ENCODE peak calls at places on chromosomes 3 and 15, in seven cellular contexts. D, Y, H, W, T, Q and P are unnamed samples.

GRCh38 chr3:132268956-132269355 is 48.3 kb upstream of the ACP3 start:
- DNase-seq in T (peak; percentile 44), H (no peak), D (no peak), W (no peak), Y (no peak), Q (no peak), P (no peak)

GRCh38 chr3:118900737-118901525 is 133.7 kb downstream of the IGSF11 start:
- DNase-seq in H (no peak), Y (no peak), Q (no peak), T (no peak), W (no peak), D (no peak), P (no peak)

GRCh38 chr3:50133283-50133615 is 21.9 kb upstream of the SEMA3F start:
- DNase-seq in Y (no peak), D (no peak), T (no peak), W (no peak), H (no peak), Q (no peak), P (no peak)

GRCh38 chr3:10432156-10432845 is 73.1 kb downstream of the ATP2B2 start:
- DNase-seq in D (no peak), Q (peak; percentile 10), H (no peak), W (peak; percentile 79), T (no peak), Y (no peak), P (no peak)

GRCh38 chr15:37764733-37765191 is 169.7 kb upstream of the TMCO5A start:
- DNase-seq in Q (peak; percentile 2), T (peak; percentile 70), D (peak; percentile 38), W (peak; percentile 17), H (peak; percentile 69), Y (no peak), P (peak; percentile 1)

GRCh38 chr3:114827495-114827894 is 319.6 kb downstream of the ZBTB20 start:
- DNase-seq in H (peak; percentile 12), Q (peak; percentile 51), D (no peak), W (peak; percentile 80), Y (no peak), T (peak; percentile 51), P (no peak)

GRCh38 chr15:79218588-79219200 is 63.8 kb upstream of the ANKRD34C start:
- DNase-seq in D (no peak), Q (no peak), H (peak; percentile 24), T (peak; percentile 16), W (no peak), Y (no peak), P (no peak)

GRCh38 chr3:166177130-166177529 is 339.9 kb upstream of the BCHE start:
- DNase-seq in Y (no peak), Q (no peak), T (no peak), D (no peak), W (no peak), H (no peak), P (no peak)

GRCh38 chr3:64741344-64741743 is 53.5 kb upstream of the ADAMTS9 start:
- DNase-seq in Q (no peak), T (peak; percentile 35), H (no peak), W (no peak), D (no peak), Y (no peak), P (no peak)

GRCh38 chr15:48559270-48559669 is 86.2 kb downstream of the FBN1 start:
- DNase-seq in Q (no peak), H (no peak), D (no peak), Y (no peak), T (peak; percentile 90), W (no peak), P (no peak)

GRCh38 chr3:137026701-137027100 is 68.9 kb downstream of the IL20RB start:
- DNase-seq in D (no peak), W (no peak), H (no peak), Y (no peak), T (no peak), Q (no peak), P (no peak)

GRCh38 chr15:90184119-90184785 is 16.9 kb upstream of the SEMA4B start:
- DNase-seq in Q (no peak), H (no peak), Y (peak; percentile 50), T (no peak), W (no peak), D (peak; percentile 93), P (no peak)